ENCODE peak calls at places on chromosomes 16 and 17, in four cellular contexts. P, Z, F and K are unnamed samples.

GRCh38 chr16:57725077-57725953 is 10.3 kb upstream of the KATNB1 start:
- DNase-seq in P (no peak), Z (no peak), F (no peak), K (no peak)

GRCh38 chr16:80323808-80324195 is 217.0 kb upstream of the DYNLRB2 start:
- DNase-seq in P (no peak), Z (no peak), F (no peak), K (no peak)

GRCh38 chr17:76686538-76687277 is 24.1 kb downstream of the MXRA7 start:
- DNase-seq in P (no peak), Z (no peak), F (peak; percentile 69), K (no peak)

GRCh38 chr17:13306310-13306962 is 288.6 kb upstream of the ELAC2 start:
- DNase-seq in P (peak; percentile 46), Z (peak; percentile 68), F (peak; percentile 71), K (no peak)

GRCh38 chr17:63476494-63476856 is 386 bp upstream of the ACE start:
- DNase-seq in P (no peak), Z (no peak), F (peak; percentile 74), K (no peak)

GRCh38 chr17:48472485-48473281 is 42.7 kb upstream of the SKAP1 start:
- DNase-seq in P (peak; percentile 52), Z (no peak), F (no peak), K (no peak)

GRCh38 chr16:62190426-62190825 is 154.2 kb upstream of the CDH8 start:
- DNase-seq in P (no peak), Z (peak; percentile 1), F (peak; percentile 69), K (no peak)

GRCh38 chr17:57600092-57600491 is 145.0 kb downstream of the CCDC182 start:
- DNase-seq in P (no peak), Z (no peak), F (no peak), K (peak; percentile 42)

GRCh38 chr16:56409195-56409594 is 16.1 kb downstream of the AMFR start:
- DNase-seq in P (no peak), Z (no peak), F (no peak), K (no peak)

GRCh38 chr16:56350491-56351405 is 74.6 kb downstream of the AMFR start:
- DNase-seq in P (no peak), Z (no peak), F (no peak), K (no peak)

GRCh38 chr16:29994613-29995329 is 646 bp downstream of the HIRIP3 start:
- DNase-seq in P (no peak), Z (no peak), F (no peak), K (no peak)

GRCh38 chr17:6098466-6099180 is 28.4 kb downstream of the WSCD1 start:
- DNase-seq in P (no peak), Z (no peak), F (no peak), K (no peak)

GRCh38 chr16:46961373-46962353 is 11.8 kb downstream of the DNAJA2 start:
- DNase-seq in P (no peak), Z (no peak), F (no peak), K (no peak)

GRCh38 chr17:81952792-81953228 is 5.8 kb upstream of the MYADML2 start:
- DNase-seq in P (no peak), Z (no peak), F (no peak), K (no peak)

GRCh38 chr17:60311186-60311585 is 80.7 kb downstream of the USP32 start:
- DNase-seq in P (no peak), Z (no peak), F (no peak), K (no peak)

GRCh38 chr16:2535644-2536021 is 2.2 kb upstream of the PDPK1 start:
- DNase-seq in P (peak; percentile 62), Z (no peak), F (peak; percentile 40), K (peak; percentile 6)

GRCh38 chr16:17273142-17273561 is 197.6 kb downstream of the XYLT1 start:
- DNase-seq in P (peak; percentile 76), Z (no peak), F (peak; percentile 76), K (no peak)

GRCh38 chr16:14194706-14195105 is 123.6 kb downstream of the MRTFB start:
- DNase-seq in P (no peak), Z (no peak), F (no peak), K (peak; percentile 49)

GRCh38 chr16:11097094-11097781 is 152.9 kb downstream of the CLEC16A start:
- DNase-seq in P (no peak), Z (no peak), F (no peak), K (no peak)

GRCh38 chr16:15691046-15691445 is 41.0 kb downstream of the NDE1 start:
- DNase-seq in P (no peak), Z (no peak), F (no peak), K (no peak)

GRCh38 chr17:51857052-51857593 is 301.4 kb downstream of the CA10 start:
- DNase-seq in P (no peak), Z (no peak), F (no peak), K (no peak)

GRCh38 chr17:43701318-43701743 is 39.6 kb upstream of the MEOX1 start:
- DNase-seq in P (no peak), Z (no peak), F (no peak), K (no peak)

GRCh38 chr17:76276069-76276431 is 10.9 kb downstream of the UBALD2 start:
- DNase-seq in P (no peak), Z (no peak), F (no peak), K (no peak)

GRCh38 chr17:12730931-12731521 is 58.3 kb upstream of the ARHGAP44 start:
- DNase-seq in P (no peak), Z (peak; percentile 25), F (peak; percentile 87), K (no peak)

GRCh38 chr16:77169650-77170236 is 21.2 kb upstream of the MON1B start:
- DNase-seq in P (no peak), Z (peak; percentile 37), F (peak; percentile 80), K (no peak)

GRCh38 chr17:67007266-67007665 is 37.1 kb upstream of the CACNG1 start:
- DNase-seq in P (no peak), Z (no peak), F (no peak), K (no peak)
- H3K27ac ChIP-seq in P (no peak overlapping the region), Z (no peak overlapping the region), F (no peak overlapping the region), K (no peak overlapping the region)

GRCh38 chr16:74025-74424 is 1.6 kb upstream of the RHBDF1 start:
- DNase-seq in P (no peak), Z (no peak), F (no peak), K (no peak)
- H3K27ac ChIP-seq in P (no peak overlapping the region), Z (no peak overlapping the region), F (peak overlapping the region; percentile 95), K (no peak overlapping the region)

GRCh38 chr17:1180958-1181768 is 1.4 kb upstream of the ABR start:
- DNase-seq in P (no peak), Z (no peak), F (no peak), K (no peak)
- H3K27ac ChIP-seq in P (peak overlapping the region; percentile 87), Z (no peak overlapping the region), F (no peak overlapping the region), K (no peak overlapping the region)

GRCh38 chr17:80649200-80649644 is 104.6 kb downstream of the RPTOR start:
- DNase-seq in P (no peak), Z (no peak), F (no peak), K (no peak)
- H3K27ac ChIP-seq in P (peak overlapping the region; percentile 57), Z (no peak overlapping the region), F (peak overlapping the region; percentile 42), K (peak overlapping the region; percentile 48)

GRCh38 chr17:50050431-50051032 is 5.4 kb upstream of the ITGA3 start:
- DNase-seq in P (no peak), Z (no peak), F (no peak), K (no peak)

GRCh38 chr17:50048988-50049387 is 6.9 kb upstream of the ITGA3 start:
- DNase-seq in P (no peak), Z (no peak), F (no peak), K (no peak)

GRCh38 chr17:50048146-50048720 is 7.7 kb upstream of the ITGA3 start:
- DNase-seq in P (no peak), Z (no peak), F (no peak), K (no peak)

GRCh38 chr17:50051082-50051576 is 4.8 kb upstream of the ITGA3 start:
- DNase-seq in P (no peak), Z (no peak), F (peak; percentile 70), K (no peak)

DNA sequence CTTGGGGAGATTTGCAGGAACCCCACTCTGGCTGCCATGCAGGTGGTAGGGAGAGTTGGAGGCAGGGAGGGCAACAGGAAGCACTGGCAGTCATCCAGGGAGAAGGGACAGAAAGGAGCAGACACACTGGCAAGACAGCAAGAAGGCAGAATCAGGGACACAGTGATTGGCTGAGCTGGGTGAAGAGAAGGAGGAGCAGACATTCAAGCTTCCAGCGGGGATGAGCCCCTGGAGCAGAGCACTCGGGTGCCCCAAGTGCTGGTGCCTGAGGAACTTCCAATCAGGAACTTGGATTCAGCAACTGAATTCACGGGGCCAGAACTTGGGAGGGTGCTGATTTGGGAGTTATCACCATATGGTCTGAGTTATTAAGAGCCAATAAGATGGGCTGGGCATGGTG is 6.3 kb upstream of the ITGA3 start:
- DNase-seq in P (no peak), Z (no peak), F (no peak), K (no peak)
- H3K27ac ChIP-seq in P (no peak overlapping the region), Z (no peak overlapping the region), F (no peak overlapping the region), K (no peak overlapping the region)

DNA sequence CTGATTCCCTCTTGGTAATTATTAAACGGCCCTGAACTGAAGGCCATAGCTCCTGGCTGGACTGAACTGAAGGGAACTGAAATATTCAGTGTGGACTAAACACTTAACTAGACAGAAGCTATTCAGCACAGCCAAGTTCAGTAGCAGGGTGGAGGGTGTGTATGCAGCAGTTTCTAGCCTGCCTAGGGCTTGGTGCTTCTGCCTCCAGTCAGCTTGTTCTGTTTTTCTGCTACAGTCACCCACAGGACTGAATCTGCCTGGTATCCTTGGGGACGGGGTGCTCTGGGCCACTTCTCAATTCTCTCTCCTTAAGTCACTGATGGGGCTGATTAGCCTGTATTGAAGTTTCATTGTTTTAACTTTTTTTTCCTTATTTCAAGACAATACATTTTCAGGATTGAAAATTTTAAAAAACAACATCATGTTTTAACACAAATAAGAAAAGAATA is 77.1 kb downstream of the WWP2 start:
- DNase-seq in P (no peak), Z (no peak), F (no peak), K (no peak)
- H3K27ac ChIP-seq in P (no peak overlapping the region), Z (no peak overlapping the region), F (peak overlapping the region; percentile 8), K (no peak overlapping the region)

DNA sequence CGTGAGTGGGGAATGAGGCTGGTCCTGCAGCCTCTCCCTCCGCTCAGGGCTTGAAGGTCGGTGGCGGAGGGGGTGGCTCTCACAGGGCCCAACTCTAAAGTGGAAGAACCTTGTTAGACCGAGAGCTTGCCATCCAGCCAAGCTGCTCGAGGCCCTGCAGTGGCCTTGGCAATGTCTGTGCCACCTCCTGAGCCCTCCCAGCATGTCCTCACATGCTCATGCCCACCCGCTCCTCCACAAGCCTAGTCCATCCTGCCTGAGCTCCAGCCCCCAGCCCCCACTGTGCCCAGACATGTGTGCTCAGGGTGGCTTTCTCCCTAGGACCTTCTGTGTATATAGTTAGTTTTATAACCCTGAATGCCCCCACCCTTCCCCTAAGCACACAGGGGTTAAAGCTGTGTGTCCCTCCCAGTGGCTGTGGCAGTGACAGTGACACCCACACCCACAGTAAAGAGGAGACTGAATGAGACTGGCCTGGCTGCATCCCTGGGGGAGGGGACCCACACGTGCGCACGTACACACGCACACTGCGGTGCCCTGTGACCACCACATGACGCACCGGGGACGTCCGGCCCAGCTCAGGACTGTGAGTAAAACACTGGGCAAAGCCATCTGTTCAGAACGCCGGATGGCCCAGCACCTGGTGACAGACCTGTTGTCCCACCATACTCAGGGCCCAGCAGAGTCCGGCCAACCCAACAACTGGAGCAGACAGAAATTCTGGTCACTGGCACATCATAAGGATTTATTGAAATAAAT is 15.6 kb downstream of the PDK2 start:
- DNase-seq in P (no peak), Z (no peak), F (no peak), K (no peak)
- H3K27ac ChIP-seq in P (no peak overlapping the region), Z (no peak overlapping the region), F (no peak overlapping the region), K (no peak overlapping the region)

GRCh38 chr17:1742371-1743093 is at the start of gene SERPINF2:
- DNase-seq in P (no peak), Z (no peak), F (peak; percentile 63), K (no peak)
- H3K27ac ChIP-seq in P (no peak within 1 kb of the TSS), Z (no peak within 1 kb of the TSS), F (peak within 1 kb of the TSS; percentile 57), K (no peak within 1 kb of the TSS)